ENCODE peak calls at places on chromosomes 13 and 19, in six cellular contexts. B is IMR-90, O is H9, A is neuronal stem cell, L is mesendoderm, T is mesenchymal stem cell. K is an unnamed sample.
A peak's percentile ranks its signal among the peaks of the same experiment; 100 is the strongest.

GRCh38 chr13:111139874-111140561 is 24.9 kb downstream of the ARHGEF7 start:
- DNase-seq in B (no peak), O (no peak), A (no peak), L (no peak), T (no peak), K (no peak)

GRCh38 chr19:17751103-17751911 is at the start of gene FCHO1:
- DNase-seq in B (no peak), O (no peak), A (no peak), L (no peak), T (no peak), K (no peak)

GRCh38 chr19:23698711-23699520 is 11.9 kb upstream of the ZNF675 start:
- DNase-seq in B (no peak), O (peak; percentile 38), A (no peak), L (peak; percentile 31), T (no peak), K (no peak)

GRCh38 chr19:13875824-13876223 is 1.1 kb upstream of the NANOS3 start:
- DNase-seq in B (no peak), O (no peak), A (no peak), L (no peak), T (no peak), K (no peak)

GRCh38 chr19:3266792-3267469 is 42.5 kb downstream of the CELF5 start:
- DNase-seq in B (no peak), O (no peak), A (no peak), L (no peak), T (no peak), K (no peak)

GRCh38 chr13:95315752-95316151 is 14.5 kb upstream of the ABCC4 start:
- DNase-seq in B (no peak), O (no peak), A (no peak), L (no peak), T (no peak), K (no peak)

GRCh38 chr13:23701646-23702045 is 131.4 kb downstream of the TNFRSF19 start:
- DNase-seq in B (peak; percentile 77), O (no peak), A (no peak), L (no peak), T (peak; percentile 89), K (no peak)

GRCh38 chr19:19554074-19555023 is 16.3 kb downstream of the CILP2 start:
- DNase-seq in B (peak; percentile 21), O (peak; percentile 82), A (no peak), L (peak; percentile 73), T (peak; percentile 47), K (peak; percentile 94)

GRCh38 chr19:10431254-10431942 is 11.1 kb downstream of the PDE4A start:
- DNase-seq in B (no peak), O (no peak), A (no peak), L (peak; percentile 41), T (no peak), K (peak; percentile 65)

GRCh38 chr13:114259974-114260373 is 21.4 kb upstream of the UPF3A start:
- DNase-seq in B (no peak), O (no peak), A (no peak), L (no peak), T (no peak), K (no peak)

GRCh38 chr13:114258589-114258988 is 22.8 kb upstream of the UPF3A start:
- DNase-seq in B (no peak), O (no peak), A (no peak), L (no peak), T (no peak), K (no peak)

GRCh38 chr13:114256547-114256946 is 21.9 kb downstream of the CDC16 start:
- DNase-seq in B (no peak), O (no peak), A (no peak), L (no peak), T (no peak), K (no peak)

GRCh38 chr13:114259374-114259773 is 22.0 kb upstream of the UPF3A start:
- DNase-seq in B (no peak), O (no peak), A (no peak), L (no peak), T (no peak), K (no peak)

DNA sequence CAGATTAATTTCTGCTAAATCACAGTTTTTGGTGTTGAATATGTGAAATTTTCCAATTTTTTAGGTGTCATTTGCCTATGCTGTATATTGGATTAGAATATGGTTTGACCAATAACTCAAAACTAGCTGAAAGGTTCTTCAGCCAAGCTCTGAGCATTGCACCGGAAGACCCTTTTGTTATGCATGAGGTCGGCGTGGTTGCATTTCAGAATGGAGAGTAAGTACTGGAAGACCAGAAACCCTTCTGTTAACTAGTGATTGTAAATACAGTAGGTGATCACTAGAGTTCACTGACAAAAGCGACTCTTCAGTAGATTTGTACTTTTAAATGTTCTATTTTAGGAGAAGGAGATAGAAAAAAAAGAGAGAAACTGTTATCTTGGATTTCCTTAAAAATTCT is 22.3 kb downstream of the CDC16 start:
- DNase-seq in B (no peak), O (peak; percentile 56), A (no peak), L (peak; percentile 39), T (no peak), K (no peak)
- H2BK15ac ChIP-seq in B (no peak overlapping the region), O (no peak overlapping the region), A (no peak overlapping the region), L (no peak overlapping the region), T (no peak overlapping the region), K (no peak overlapping the region)

GRCh38 chr19:46497773-46498172 is 2.1 kb upstream of the PNMA8B start:
- DNase-seq in B (peak; percentile 14), O (no peak), A (no peak), L (no peak), T (peak; percentile 46), K (no peak)
- H2BK15ac ChIP-seq in B (no peak overlapping the region), O (no peak overlapping the region), A (no peak overlapping the region), L (no peak overlapping the region), T (no peak overlapping the region), K (no peak overlapping the region)

GRCh38 chr19:35457173-35457572 is 9.1 kb downstream of the FFAR2 start:
- DNase-seq in B (no peak), O (no peak), A (no peak), L (no peak), T (no peak), K (no peak)

GRCh38 chr19:35455616-35456201 is 7.7 kb downstream of the FFAR2 start:
- DNase-seq in B (no peak), O (no peak), A (no peak), L (no peak), T (no peak), K (no peak)

GRCh38 chr19:35451278-35452096 is 3.4 kb downstream of the FFAR2 start:
- DNase-seq in B (no peak), O (no peak), A (no peak), L (no peak), T (no peak), K (no peak)

GRCh38 chr19:35458192-35458591 is 10.1 kb downstream of the FFAR2 start:
- DNase-seq in B (no peak), O (no peak), A (no peak), L (no peak), T (no peak), K (no peak)

GRCh38 chr19:35454663-35455062 is 6.6 kb downstream of the FFAR2 start:
- DNase-seq in B (no peak), O (no peak), A (no peak), L (no peak), T (no peak), K (no peak)
- H2BK15ac ChIP-seq in B (no peak overlapping the region), O (no peak overlapping the region), A (no peak overlapping the region), L (no peak overlapping the region), T (no peak overlapping the region), K (no peak overlapping the region)

DNA sequence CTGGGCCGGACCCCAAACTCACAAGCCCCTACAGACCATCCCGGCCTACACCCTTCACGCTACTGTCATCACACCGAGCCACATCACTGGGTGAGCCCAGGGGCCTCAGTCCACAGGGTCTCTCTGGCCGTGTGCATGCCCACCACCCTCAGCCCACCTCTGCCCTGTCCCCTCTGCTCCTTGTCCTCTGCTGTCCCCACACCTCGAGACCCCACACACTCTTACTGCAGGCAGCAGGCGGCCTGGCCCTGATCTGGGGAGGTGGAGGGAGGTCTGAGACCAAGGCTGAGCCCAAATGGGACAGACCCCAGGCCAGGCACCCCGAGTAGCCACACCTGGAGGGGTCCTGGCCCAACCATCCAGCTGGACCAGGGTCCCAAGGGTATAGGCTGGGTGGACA is 35.2 kb downstream of the PEPD start:
- DNase-seq in B (no peak), O (no peak), A (no peak), L (no peak), T (no peak), K (no peak)
- H2BK15ac ChIP-seq in B (no peak overlapping the region), O (no peak overlapping the region), A (no peak overlapping the region), L (no peak overlapping the region), T (no peak overlapping the region), K (no peak overlapping the region)

GRCh38 chr13:63690672-63691071 is 2275.0 kb upstream of the PCDH20 start:
- DNase-seq in B (peak; percentile 26), O (no peak), A (no peak), L (no peak), T (no peak), K (no peak)
- H2BK15ac ChIP-seq in B (peak overlapping the region; percentile 20), O (no peak overlapping the region), A (no peak overlapping the region), L (no peak overlapping the region), T (no peak overlapping the region), K (no peak overlapping the region)

K was measured in H1.